ENCODE peak calls at places on chromosomes 2 and 18, in ten cellular contexts. Q, I, N, K, V, G, D, R, Y and F are unnamed samples. For H3K36me3 and H3K9me3, the result is how much of the 10 kb centered on the place peaks cover.

GRCh38 chr2:27869763-27870162 is 20.4 kb downstream of the RBKS start:
- DNase-seq in Q (no peak), I (no peak), N (no peak), K (no peak), V (no peak), G (no peak), D (no peak), R (no peak), Y (no peak), F (no peak)

GRCh38 chr2:29058082-29058481 is 16.2 kb downstream of the PCARE start:
- DNase-seq in Q (no peak), I (no peak), N (no peak), K (no peak), V (no peak), G (no peak), D (no peak), R (no peak), Y (no peak), F (no peak)

GRCh38 chr2:71995067-71995665 is 152.5 kb downstream of the CYP26B1 start:
- DNase-seq in Q (peak), I (no peak), N (no peak), K (no peak), V (no peak), G (peak), D (no peak), R (no peak), Y (no peak), F (no peak)

GRCh38 chr2:17800219-17800618 is 16.0 kb upstream of the MSGN1 start:
- DNase-seq in Q (no peak), I (no peak), N (no peak), K (no peak), V (no peak), G (peak), D (no peak), R (no peak), Y (no peak), F (no peak)

GRCh38 chr2:70954886-70955285 is 19.2 kb downstream of the ATP6V1B1 start:
- DNase-seq in Q (no peak), I (no peak), N (no peak), K (no peak), V (peak), G (no peak), D (no peak), R (no peak), Y (no peak), F (no peak)

GRCh38 chr18:50806208-50806616 is 13.6 kb downstream of the MRO start:
- DNase-seq in Q (no peak), I (no peak), N (peak), K (no peak), V (peak), G (no peak), D (peak), R (no peak), Y (no peak), F (no peak)

GRCh38 chr18:5073026-5073944 is 123.8 kb downstream of the AKAIN1 start:
- DNase-seq in Q (peak), I (no peak), N (no peak), K (no peak), V (no peak), G (peak), D (no peak), R (peak), Y (no peak), F (no peak)

GRCh38 chr2:61065706-61066688 is at the start of gene SANBR:
- DNase-seq in Q (peak), I (peak), N (peak), K (peak), V (peak), G (peak), D (peak), R (peak), Y (peak), F (peak)

GRCh38 chr2:85353876-85354285 is 447 bp downstream of the RETSAT start:
- DNase-seq in Q (peak), I (peak), N (peak), K (no peak), V (peak), G (peak), D (peak), R (no peak), Y (peak), F (no peak)

GRCh38 chr2:24489942-24490673 is 946 bp upstream of the NCOA1 start:
- DNase-seq in Q (peak), I (no peak), N (peak), K (no peak), V (no peak), G (peak), D (peak), R (no peak), Y (no peak), F (no peak)

GRCh38 chr2:84861539-84861938 is 19.3 kb downstream of the TRABD2A start:
- DNase-seq in Q (no peak), I (no peak), N (no peak), K (no peak), V (no peak), G (no peak), D (no peak), R (no peak), Y (no peak), F (peak)

GRCh38 chr2:127770973-127771735 is 39.8 kb downstream of the WDR33 start:
- DNase-seq in Q (no peak), I (no peak), N (no peak), K (no peak), V (no peak), G (peak), D (no peak), R (no peak), Y (no peak), F (no peak)

GRCh38 chr2:204635478-204635877 is 90.2 kb downstream of the PARD3B start:
- DNase-seq in Q (no peak), I (no peak), N (no peak), K (no peak), V (no peak), G (no peak), D (no peak), R (no peak), Y (no peak), F (no peak)

GRCh38 chr18:12317664-12318333 is 9.8 kb downstream of the TUBB6 start:
- DNase-seq in Q (no peak), I (no peak), N (no peak), K (no peak), V (no peak), G (peak), D (no peak), R (no peak), Y (no peak), F (no peak)

GRCh38 chr2:220521591-220521990 is 894.2 kb downstream of the SLC4A3 start:
- DNase-seq in Q (no peak), I (no peak), N (no peak), K (no peak), V (no peak), G (no peak), D (no peak), R (no peak), Y (no peak), F (no peak)

GRCh38 chr2:163011035-163011434 is 172.5 kb upstream of the KCNH7 start:
- DNase-seq in Q (no peak), I (no peak), N (no peak), K (no peak), V (no peak), G (no peak), D (no peak), R (no peak), Y (no peak), F (no peak)

GRCh38 chr2:121036226-121036692 is 248.7 kb downstream of the TFCP2L1 start:
- DNase-seq in Q (no peak), I (no peak), N (no peak), K (no peak), V (no peak), G (no peak), D (no peak), R (no peak), Y (no peak), F (no peak)

GRCh38 chr2:236205867-236206645 is 37.9 kb upstream of the GBX2 start:
- DNase-seq in Q (no peak), I (no peak), N (no peak), K (no peak), V (no peak), G (peak), D (no peak), R (no peak), Y (no peak), F (no peak)

GRCh38 chr2:71884303-71885042 is 263.2 kb downstream of the CYP26B1 start:
- DNase-seq in Q (no peak), I (peak), N (no peak), K (no peak), V (no peak), G (peak), D (no peak), R (no peak), Y (no peak), F (no peak)

GRCh38 chr2:151881342-151881741 is 53.1 kb upstream of the ARL5A start:
- DNase-seq in Q (no peak), I (no peak), N (no peak), K (no peak), V (no peak), G (no peak), D (no peak), R (no peak), Y (no peak), F (no peak)

GRCh38 chr18:40133253-40133652 is 1821.8 kb upstream of the PIK3C3 start:
- DNase-seq in Q (no peak), I (no peak), N (no peak), K (no peak), V (no peak), G (no peak), D (no peak), R (no peak), Y (no peak), F (no peak)

GRCh38 chr2:36820942-36821605 is 124.6 kb downstream of the VIT start:
- DNase-seq in Q (no peak), I (no peak), N (no peak), K (no peak), V (no peak), G (no peak), D (no peak), R (no peak), Y (no peak), F (no peak)

GRCh38 chr18:61153571-61153970 is 179.7 kb upstream of the CDH20 start:
- DNase-seq in Q (no peak), I (no peak), N (no peak), K (no peak), V (no peak), G (no peak), D (no peak), R (no peak), Y (no peak), F (no peak)

GRCh38 chr2:176518823-176519222 is 249.6 kb downstream of the MTX2 start:
- DNase-seq in Q (peak), I (peak), N (no peak), K (no peak), V (no peak), G (no peak), D (no peak), R (peak), Y (no peak), F (no peak)

GRCh38 chr2:49225126-49225525 is 70.8 kb upstream of the FSHR start:
- DNase-seq in Q (no peak), I (no peak), N (no peak), K (no peak), V (no peak), G (no peak), D (no peak), R (no peak), Y (no peak), F (no peak)

GRCh38 chr2:233919938-233920337 is 2.8 kb downstream of the TRPM8 start:
- DNase-seq in Q (no peak), I (no peak), N (no peak), K (no peak), V (no peak), G (peak), D (no peak), R (no peak), Y (no peak), F (no peak)

GRCh38 chr2:153287109-153287801 is 191.3 kb downstream of the RPRM start:
- DNase-seq in Q (peak), I (no peak), N (no peak), K (no peak), V (no peak), G (no peak), D (no peak), R (peak), Y (no peak), F (no peak)

GRCh38 chr2:38534746-38535403 is 67.9 kb downstream of the HNRNPLL start:
- DNase-seq in Q (no peak), I (no peak), N (no peak), K (no peak), V (no peak), G (no peak), D (no peak), R (no peak), Y (no peak), F (no peak)

GRCh38 chr18:21444465-21445023 is 156.0 kb downstream of the ESCO1 start:
- DNase-seq in Q (peak), I (peak), N (no peak), K (no peak), V (no peak), G (peak), D (no peak), R (peak), Y (no peak), F (no peak)

GRCh38 chr18:34661464-34662087 is 48.5 kb upstream of the DTNA start:
- DNase-seq in Q (peak), I (no peak), N (no peak), K (no peak), V (no peak), G (peak), D (no peak), R (no peak), Y (no peak), F (no peak)

GRCh38 chr18:56235061-56235772 is 403.2 kb downstream of the TXNL1 start:
- DNase-seq in Q (no peak), I (no peak), N (no peak), K (no peak), V (no peak), G (no peak), D (no peak), R (no peak), Y (no peak), F (no peak)

GRCh38 chr18:49531678-49532153 is 30.1 kb upstream of the LIPG start:
- DNase-seq in Q (no peak), I (no peak), N (no peak), K (no peak), V (no peak), G (no peak), D (no peak), R (no peak), Y (no peak), F (no peak)

GRCh38 chr18:37254256-37254880 is 311.2 kb downstream of the CELF4 start:
- DNase-seq in Q (no peak), I (no peak), N (peak), K (no peak), V (peak), G (peak), D (no peak), R (no peak), Y (no peak), F (no peak)

GRCh38 chr2:217035967-217036366 is 176.1 kb upstream of the TNP1 start:
- DNase-seq in Q (no peak), I (no peak), N (no peak), K (no peak), V (no peak), G (peak), D (no peak), R (no peak), Y (no peak), F (no peak)

GRCh38 chr2:109690457-109690821 is 76.3 kb downstream of the SOWAHC start:
- DNase-seq in Q (no peak), I (no peak), N (peak), K (no peak), V (peak), G (no peak), D (no peak), R (no peak), Y (no peak), F (no peak)
- H3K4me3 ChIP-seq in Q (no peak), I (no peak), N (no peak), K (no peak), V (no peak), G (no peak), D (no peak), R (no peak), Y (no peak), F (no peak)

GRCh38 chr18:79975043-79975442 is 10.6 kb downstream of the HSBP1L1 start:
- DNase-seq in Q (no peak), I (no peak), N (no peak), K (no peak), V (no peak), G (no peak), D (no peak), R (no peak), Y (no peak), F (no peak)
- H3K36me3 ChIP-seq in Q (under half), I (under half), N (under half), K (half or more), V (half or more), G (under half), D (half or more), R (half or more), Y (under half), F (under half)

DNA sequence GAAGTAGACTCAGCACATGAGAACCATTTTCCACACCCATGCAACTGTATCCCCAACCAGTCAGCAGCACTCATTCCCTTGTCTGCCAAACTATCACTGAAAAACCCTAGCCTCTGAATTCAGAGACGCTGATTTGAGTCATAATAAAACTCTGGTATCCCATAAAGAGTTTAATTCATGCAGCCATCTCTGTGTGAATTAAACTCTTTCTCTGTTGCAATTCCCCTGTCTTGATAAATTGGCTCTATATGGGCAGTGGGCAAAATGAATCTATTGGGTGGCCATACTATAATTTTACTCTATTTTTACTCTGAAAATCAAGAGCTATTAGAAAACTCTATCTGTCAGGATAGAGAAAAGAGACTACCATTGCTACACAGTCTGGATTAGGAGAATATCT is 40.6 kb upstream of the TWSG1 start:
- DNase-seq in Q (no peak), I (no peak), N (no peak), K (no peak), V (no peak), G (no peak), D (no peak), R (no peak), Y (no peak), F (no peak)
- H3K9me3 ChIP-seq in Q (under half), I (under half), N (under half), K (under half), V (under half), G (under half), D (half or more), R (under half), Y (under half), F (under half)

GRCh38 chr2:161136696-161137324 is 23.4 kb upstream of the TANK start:
- DNase-seq in Q (no peak), I (no peak), N (no peak), K (peak), V (no peak), G (no peak), D (no peak), R (no peak), Y (no peak), F (no peak)

GRCh38 chr2:161136194-161136593 is 24.0 kb upstream of the TANK start:
- DNase-seq in Q (no peak), I (no peak), N (no peak), K (no peak), V (no peak), G (no peak), D (no peak), R (no peak), Y (no peak), F (no peak)

GRCh38 chr2:161141033-161141432 is 19.2 kb upstream of the TANK start:
- DNase-seq in Q (no peak), I (no peak), N (no peak), K (no peak), V (no peak), G (no peak), D (no peak), R (no peak), Y (no peak), F (no peak)

GRCh38 chr2:161139098-161139987 is 20.9 kb upstream of the TANK start:
- DNase-seq in Q (no peak), I (no peak), N (no peak), K (no peak), V (no peak), G (peak), D (no peak), R (no peak), Y (no peak), F (no peak)

DNA sequence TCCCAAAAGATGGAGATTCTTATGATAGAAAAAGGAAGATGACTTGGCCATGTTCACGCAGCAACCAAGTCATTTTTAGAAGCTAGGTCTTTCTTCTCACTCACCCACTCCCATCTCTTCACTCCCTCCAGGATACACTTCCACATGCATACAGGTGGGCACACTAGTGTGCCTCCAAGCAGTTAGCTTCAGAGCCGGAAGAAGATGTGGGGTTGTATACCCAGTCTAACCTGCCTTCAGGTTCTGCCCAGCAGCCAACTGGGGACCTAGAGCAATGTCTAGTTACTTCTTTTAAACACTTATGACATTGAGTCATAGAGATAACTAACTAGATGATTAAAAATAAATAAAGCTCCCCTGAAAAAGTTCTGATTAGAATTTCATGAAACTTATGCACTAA is 21.8 kb upstream of the TANK start:
- DNase-seq in Q (no peak), I (no peak), N (no peak), K (peak), V (no peak), G (no peak), D (no peak), R (no peak), Y (no peak), F (no peak)
- H3K4me3 ChIP-seq in Q (no peak), I (peak), N (peak), K (peak), V (peak), G (no peak), D (peak), R (no peak), Y (no peak), F (no peak)

DNA sequence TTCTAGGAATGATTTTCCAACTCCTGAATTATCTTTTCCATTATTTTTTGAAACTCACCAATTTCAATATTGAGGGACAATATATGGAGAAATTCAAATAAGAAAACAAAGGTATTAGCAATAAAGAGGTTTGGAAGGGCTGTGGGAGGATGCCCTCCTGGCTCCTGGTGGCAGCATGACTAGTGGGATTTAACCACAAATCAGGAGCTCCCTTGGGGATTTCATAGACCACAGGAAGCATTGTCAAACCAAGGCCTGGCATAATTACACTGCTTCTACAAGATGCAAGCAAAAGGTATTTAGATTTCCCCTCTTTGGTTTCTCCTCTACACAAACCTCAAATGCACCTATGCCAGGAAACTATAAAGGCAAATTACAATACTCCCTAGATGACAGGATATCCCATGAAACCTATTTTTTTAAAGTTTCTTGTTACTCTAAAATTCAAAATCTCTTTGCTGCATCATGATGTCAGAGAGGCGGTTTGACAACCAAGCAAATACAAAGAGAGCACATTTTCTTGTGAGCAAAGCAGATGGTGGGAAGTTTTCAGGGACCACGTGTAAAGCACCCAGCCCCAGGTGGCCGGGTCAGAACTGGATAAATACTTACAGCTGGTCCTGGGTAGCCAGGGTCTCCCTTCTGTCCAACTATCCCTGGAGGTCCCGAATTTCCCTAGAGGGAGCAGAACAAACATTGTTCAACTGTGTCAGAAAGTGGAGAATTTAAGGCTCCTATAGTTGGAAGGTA is 67.9 kb downstream of the COL6A3 start:
- DNase-seq in Q (no peak), I (no peak), N (no peak), K (no peak), V (no peak), G (peak), D (no peak), R (no peak), Y (no peak), F (no peak)
- H3K36me3 ChIP-seq in Q (under half), I (under half), N (under half), K (under half), V (under half), G (half or more), D (under half), R (under half), Y (under half), F (half or more)

GRCh38 chr2:83696838-83697237 is 762.2 kb downstream of the SUCLG1 start:
- DNase-seq in Q (no peak), I (no peak), N (no peak), K (no peak), V (no peak), G (no peak), D (no peak), R (no peak), Y (no peak), F (no peak)
- H3K9me3 ChIP-seq in Q (under half), I (under half), N (under half), K (under half), V (under half), G (under half), D (under half), R (under half), Y (under half), F (under half)

GRCh38 chr2:231670892-231671616 is 37.3 kb upstream of the PTMA start:
- DNase-seq in Q (peak), I (no peak), N (peak), K (no peak), V (no peak), G (peak), D (no peak), R (no peak), Y (no peak), F (no peak)
- H3K4me3 ChIP-seq in Q (no peak), I (no peak), N (no peak), K (no peak), V (no peak), G (no peak), D (no peak), R (peak), Y (no peak), F (no peak)